ENCODE peak calls at places on chromosomes 5 and 9, in four cellular contexts. G, M, U and N are unnamed samples.

GRCh38 chr5:27911216-27911615 is 872.8 kb upstream of the CDH9 start:
- DNase-seq in U (no peak), M (no peak), G (no peak), N (no peak)

GRCh38 chr9:34998266-34998665 is 8.7 kb downstream of the DNAJB5 start:
- DNase-seq in U (no peak), M (no peak), G (no peak), N (no peak)

GRCh38 chr9:125085703-125086477 is 57.4 kb downstream of the SCAI start:
- DNase-seq in M (no peak), U (no peak), G (no peak), N (no peak)

GRCh38 chr5:149831492-149831891 is 101.4 kb downstream of the PPARGC1B start:
- DNase-seq in U (no peak), G (no peak), M (no peak), N (no peak)

GRCh38 chr5:109645591-109646236 is 44.0 kb upstream of the MAN2A1 start:
- DNase-seq in M (no peak), G (peak), U (no peak), N (peak)

GRCh38 chr5:55407059-55407684 is 99.4 kb downstream of the MTREX start:
- DNase-seq in G (peak), M (peak), U (no peak), N (peak)

GRCh38 chr5:149002053-149002452 is 60.8 kb downstream of the SH3TC2 start:
- DNase-seq in G (no peak), M (peak), U (no peak), N (no peak)

GRCh38 chr9:19934301-19934868 is 145.5 kb upstream of the SLC24A2 start:
- DNase-seq in G (no peak), U (no peak), M (no peak), N (no peak)

GRCh38 chr9:4831119-4831518 is 38.4 kb downstream of the RCL1 start:
- DNase-seq in U (no peak), G (no peak), M (no peak), N (no peak)

GRCh38 chr9:2018764-2019548 is 3.8 kb downstream of the SMARCA2 start:
- DNase-seq in U (no peak), G (no peak), M (no peak), N (no peak)

GRCh38 chr9:30622551-30622950 is 1761.9 kb upstream of the ACO1 start:
- DNase-seq in U (no peak), G (no peak), M (no peak), N (no peak)